ENCODE peak calls at places on chromosomes 5 and 9, in eight cellular contexts. S, Q, H, Y, W, E, I and V are unnamed samples.
A peak's percentile ranks its signal among the peaks of the same experiment; 100 is the strongest.

GRCh38 chr9:121773954-121774714 is 122.7 kb downstream of the DAB2IP start:
- DNase-seq in H (no peak), Y (no peak), W (peak; percentile 63), Q (no peak), S (no peak), I (no peak), E (no peak), V (no peak)

GRCh38 chr5:96335873-96336272 is 97.2 kb downstream of the PCSK1 start:
- DNase-seq in W (no peak), Q (no peak), Y (no peak), H (no peak), I (no peak), S (no peak), E (no peak), V (no peak)

GRCh38 chr9:116933251-116933650 is 246.1 kb downstream of the TRIM32 start:
- DNase-seq in H (no peak), Y (no peak), E (no peak), I (no peak), S (no peak), Q (no peak), W (no peak), V (no peak)

GRCh38 chr9:111036068-111036789 is 2.0 kb downstream of the LPAR1 start:
- DNase-seq in I (no peak), H (no peak), E (no peak), W (peak; percentile 88), Y (no peak), S (peak; percentile 78), Q (peak; percentile 84), V (no peak)

GRCh38 chr5:90221947-90222346 is 187.6 kb downstream of the CETN3 start:
- DNase-seq in I (no peak), W (no peak), Y (no peak), Q (peak; percentile 93), S (no peak), E (no peak), H (no peak), V (no peak)

GRCh38 chr9:135256568-135257354 is 169.3 kb downstream of the OLFM1 start:
- DNase-seq in Q (no peak), Y (no peak), S (no peak), E (no peak), H (no peak), W (peak; percentile 46), I (no peak), V (no peak)

GRCh38 chr9:134640491-134641172 is 971 bp upstream of the COL5A1 start:
- DNase-seq in I (no peak), Q (no peak), W (no peak), E (no peak), H (no peak), Y (no peak), S (peak; percentile 71), V (no peak)

GRCh38 chr5:88657166-88657565 is 225.8 kb downstream of the MEF2C start:
- DNase-seq in E (no peak), I (no peak), S (no peak), Y (no peak), W (no peak), Q (no peak), H (no peak), V (no peak)

GRCh38 chr5:94174748-94175411 is 433.5 kb upstream of the POU5F2 start:
- DNase-seq in Y (no peak), E (peak; percentile 20), H (peak; percentile 30), W (no peak), I (no peak), Q (no peak), S (no peak), V (no peak)

GRCh38 chr5:21823588-21823987 is 1029.6 kb downstream of the CDH12 start:
- DNase-seq in E (no peak), Q (no peak), W (no peak), Y (no peak), I (no peak), S (no peak), H (no peak), V (no peak)